ENCODE peak calls at places on chromosomes 3 and 15, in nine cellular contexts. One of them, this sample, is unnamed.

GRCh38 chr3:112774293-112774926 is 72.3 kb downstream of the CD200R1L start:
- DNase-seq in IMR-90: peak
- DNase-seq in hippocampal formation: no peak
- DNase-seq in NCI-H2081: no peak
- DNase-seq in CD8-positive, alpha-beta memory T cell: no peak
- DNase-seq in mesothelial cell of epicardium: no peak
- DNase-seq in GM10248: no peak
- DNase-seq in fibroblast of mammary gland: peak
- DNase-seq in body of pancreas: no peak
- DNase-seq in this sample: no peak

GRCh38 chr3:14113964-14114667 is 10.6 kb downstream of the CHCHD4 start:
- DNase-seq in hippocampal formation: no peak
- DNase-seq in GM10248: no peak
- DNase-seq in IMR-90: no peak
- DNase-seq in body of pancreas: no peak
- DNase-seq in fibroblast of mammary gland: no peak
- DNase-seq in CD8-positive, alpha-beta memory T cell: no peak
- DNase-seq in NCI-H2081: no peak
- DNase-seq in mesothelial cell of epicardium: no peak
- DNase-seq in this sample: no peak

GRCh38 chr3:166456291-166456690 is 619.1 kb upstream of the BCHE start:
- DNase-seq in mesothelial cell of epicardium: no peak
- DNase-seq in IMR-90: peak
- DNase-seq in GM10248: no peak
- DNase-seq in hippocampal formation: no peak
- DNase-seq in body of pancreas: no peak
- DNase-seq in CD8-positive, alpha-beta memory T cell: no peak
- DNase-seq in NCI-H2081: no peak
- DNase-seq in fibroblast of mammary gland: no peak
- DNase-seq in this sample: no peak

GRCh38 chr3:71111784-71112440 is 471.6 kb downstream of the FOXP1 start:
- DNase-seq in fibroblast of mammary gland: peak
- DNase-seq in CD8-positive, alpha-beta memory T cell: no peak
- DNase-seq in mesothelial cell of epicardium: no peak
- DNase-seq in GM10248: no peak
- DNase-seq in NCI-H2081: no peak
- DNase-seq in IMR-90: peak
- DNase-seq in hippocampal formation: no peak
- DNase-seq in body of pancreas: no peak
- DNase-seq in this sample: no peak

GRCh38 chr3:43062040-43062555 is 43.8 kb downstream of the POMGNT2 start:
- DNase-seq in hippocampal formation: no peak
- DNase-seq in IMR-90: no peak
- DNase-seq in CD8-positive, alpha-beta memory T cell: no peak
- DNase-seq in GM10248: no peak
- DNase-seq in fibroblast of mammary gland: no peak
- DNase-seq in body of pancreas: no peak
- DNase-seq in NCI-H2081: no peak
- DNase-seq in mesothelial cell of epicardium: no peak
- DNase-seq in this sample: no peak

GRCh38 chr3:114155370-114155821 is 23.5 kb downstream of the DRD3 start:
- DNase-seq in mesothelial cell of epicardium: no peak
- DNase-seq in NCI-H2081: peak
- DNase-seq in fibroblast of mammary gland: peak
- DNase-seq in CD8-positive, alpha-beta memory T cell: no peak
- DNase-seq in hippocampal formation: no peak
- DNase-seq in IMR-90: peak
- DNase-seq in body of pancreas: no peak
- DNase-seq in GM10248: peak
- DNase-seq in this sample: no peak

GRCh38 chr3:46897031-46897430 is 19.5 kb downstream of the PTH1R start:
- DNase-seq in mesothelial cell of epicardium: no peak
- DNase-seq in CD8-positive, alpha-beta memory T cell: no peak
- DNase-seq in NCI-H2081: no peak
- DNase-seq in hippocampal formation: no peak
- DNase-seq in body of pancreas: no peak
- DNase-seq in IMR-90: no peak
- DNase-seq in GM10248: no peak
- DNase-seq in fibroblast of mammary gland: no peak
- DNase-seq in this sample: peak

GRCh38 chr3:59641169-59641914 is 591.5 kb upstream of the CFAP20DC start:
- DNase-seq in hippocampal formation: no peak
- DNase-seq in CD8-positive, alpha-beta memory T cell: no peak
- DNase-seq in fibroblast of mammary gland: peak
- DNase-seq in body of pancreas: peak
- DNase-seq in GM10248: no peak
- DNase-seq in mesothelial cell of epicardium: no peak
- DNase-seq in NCI-H2081: no peak
- DNase-seq in IMR-90: peak
- DNase-seq in this sample: peak

GRCh38 chr3:182259579-182259978 is 533.7 kb upstream of the ATP11B start:
- DNase-seq in fibroblast of mammary gland: peak
- DNase-seq in NCI-H2081: no peak
- DNase-seq in mesothelial cell of epicardium: no peak
- DNase-seq in CD8-positive, alpha-beta memory T cell: no peak
- DNase-seq in body of pancreas: peak
- DNase-seq in GM10248: no peak
- DNase-seq in IMR-90: no peak
- DNase-seq in hippocampal formation: peak
- DNase-seq in this sample: no peak

GRCh38 chr3:195072916-195073564 is 197.9 kb downstream of the XXYLT1 start:
- DNase-seq in mesothelial cell of epicardium: no peak
- DNase-seq in GM10248: no peak
- DNase-seq in IMR-90: no peak
- DNase-seq in body of pancreas: peak
- DNase-seq in CD8-positive, alpha-beta memory T cell: no peak
- DNase-seq in hippocampal formation: no peak
- DNase-seq in NCI-H2081: no peak
- DNase-seq in fibroblast of mammary gland: no peak
- DNase-seq in this sample: peak

GRCh38 chr3:189227249-189227648 is 55.5 kb downstream of the TPRG1 start:
- DNase-seq in mesothelial cell of epicardium: no peak
- DNase-seq in NCI-H2081: no peak
- DNase-seq in fibroblast of mammary gland: no peak
- DNase-seq in body of pancreas: no peak
- DNase-seq in hippocampal formation: no peak
- DNase-seq in CD8-positive, alpha-beta memory T cell: no peak
- DNase-seq in GM10248: no peak
- DNase-seq in IMR-90: no peak
- DNase-seq in this sample: no peak

GRCh38 chr3:141738636-141739363 is 702 bp downstream of the RNF7 start:
- DNase-seq in CD8-positive, alpha-beta memory T cell: peak
- DNase-seq in hippocampal formation: no peak
- DNase-seq in NCI-H2081: peak
- DNase-seq in mesothelial cell of epicardium: no peak
- DNase-seq in fibroblast of mammary gland: peak
- DNase-seq in GM10248: no peak
- DNase-seq in body of pancreas: no peak
- DNase-seq in IMR-90: peak
- DNase-seq in this sample: no peak

GRCh38 chr3:196553551-196553950 is 14.8 kb downstream of the WDR53 start:
- DNase-seq in fibroblast of mammary gland: peak
- DNase-seq in body of pancreas: no peak
- DNase-seq in mesothelial cell of epicardium: no peak
- DNase-seq in NCI-H2081: no peak
- DNase-seq in hippocampal formation: no peak
- DNase-seq in GM10248: no peak
- DNase-seq in CD8-positive, alpha-beta memory T cell: no peak
- DNase-seq in IMR-90: no peak
- DNase-seq in this sample: no peak

GRCh38 chr3:13141991-13142412 is 68.8 kb upstream of the IQSEC1 start:
- DNase-seq in IMR-90: peak
- DNase-seq in GM10248: peak
- DNase-seq in CD8-positive, alpha-beta memory T cell: no peak
- DNase-seq in mesothelial cell of epicardium: peak
- DNase-seq in hippocampal formation: no peak
- DNase-seq in NCI-H2081: no peak
- DNase-seq in fibroblast of mammary gland: peak
- DNase-seq in body of pancreas: no peak
- DNase-seq in this sample: peak

GRCh38 chr15:58551764-58552504 is 120.1 kb downstream of the LIPC start:
- DNase-seq in mesothelial cell of epicardium: peak
- DNase-seq in CD8-positive, alpha-beta memory T cell: no peak
- DNase-seq in hippocampal formation: peak
- DNase-seq in body of pancreas: no peak
- DNase-seq in GM10248: no peak
- DNase-seq in fibroblast of mammary gland: peak
- DNase-seq in NCI-H2081: no peak
- DNase-seq in IMR-90: peak
- DNase-seq in this sample: no peak

GRCh38 chr15:82999905-83000671 is 11.4 kb downstream of the C15orf40 start:
- DNase-seq in GM10248: peak
- DNase-seq in fibroblast of mammary gland: peak
- DNase-seq in CD8-positive, alpha-beta memory T cell: no peak
- DNase-seq in IMR-90: peak
- DNase-seq in body of pancreas: peak
- DNase-seq in NCI-H2081: peak
- DNase-seq in mesothelial cell of epicardium: no peak
- DNase-seq in hippocampal formation: peak
- DNase-seq in this sample: no peak

GRCh38 chr15:35329993-35330695 is 215.8 kb downstream of the DPH6 start:
- DNase-seq in mesothelial cell of epicardium: no peak
- DNase-seq in body of pancreas: no peak
- DNase-seq in IMR-90: no peak
- DNase-seq in hippocampal formation: no peak
- DNase-seq in fibroblast of mammary gland: no peak
- DNase-seq in NCI-H2081: peak
- DNase-seq in GM10248: no peak
- DNase-seq in CD8-positive, alpha-beta memory T cell: no peak
- DNase-seq in this sample: no peak

GRCh38 chr15:82892541-82892940 is 60.0 kb downstream of the HOMER2 start:
- DNase-seq in CD8-positive, alpha-beta memory T cell: no peak
- DNase-seq in fibroblast of mammary gland: no peak
- DNase-seq in mesothelial cell of epicardium: no peak
- DNase-seq in NCI-H2081: no peak
- DNase-seq in GM10248: no peak
- DNase-seq in hippocampal formation: no peak
- DNase-seq in IMR-90: no peak
- DNase-seq in body of pancreas: no peak
- DNase-seq in this sample: no peak

This sample was measured in posterior vena cava.